ENCODE peak calls at places on chromosomes 7 and 10, in seven cellular contexts. S is breast epithelium, Y is small intestine, Z is heart left ventricle, G is GM23248, C is gastrocnemius medialis, A is spleen. E is an unnamed sample.
A peak's percentile ranks its signal among the peaks of the same experiment; 100 is the strongest.

GRCh38 chr7:91198371-91198770 is 65.9 kb upstream of the FZD1 start:
- DNase-seq in S (no peak), Y (no peak), Z (no peak), G (peak; percentile 44), C (no peak), A (no peak), E (no peak)

GRCh38 chr7:48964074-48964473 is 39.7 kb downstream of the CDC14C start:
- DNase-seq in S (no peak), Y (no peak), Z (no peak), G (no peak), C (no peak), A (no peak), E (no peak)

GRCh38 chr7:88293866-88294265 is 12.8 kb downstream of the STEAP4 start:
- DNase-seq in S (no peak), Y (no peak), Z (no peak), G (no peak), C (no peak), A (no peak), E (no peak)

GRCh38 chr7:78734626-78735025 is 718.8 kb downstream of the MAGI2 start:
- DNase-seq in S (no peak), Y (no peak), Z (no peak), G (no peak), C (no peak), A (no peak), E (no peak)

GRCh38 chr7:115869225-115869624 is 161.3 kb downstream of the TFEC start:
- DNase-seq in S (no peak), Y (no peak), Z (no peak), G (peak; percentile 20), C (no peak), A (no peak), E (no peak)

GRCh38 chr10:86937502-86938154 is 19.8 kb downstream of the MMRN2 start:
- DNase-seq in S (peak; percentile 16), Y (no peak), Z (no peak), G (no peak), C (no peak), A (no peak), E (no peak)

GRCh38 chr10:76558586-76558985 is 1079.0 kb downstream of the KCNMA1 start:
- DNase-seq in S (no peak), Y (no peak), Z (no peak), G (peak; percentile 75), C (no peak), A (no peak), E (no peak)

GRCh38 chr7:77727936-77728701 is 31.9 kb downstream of the RSBN1L start:
- DNase-seq in S (no peak), Y (no peak), Z (no peak), G (peak; percentile 67), C (no peak), A (no peak), E (no peak)

GRCh38 chr7:80740778-80741545 is 102.5 kb downstream of the CD36 start:
- DNase-seq in S (no peak), Y (no peak), Z (no peak), G (peak; percentile 77), C (no peak), A (no peak), E (no peak)

GRCh38 chr10:60917331-60918280 is 26.4 kb downstream of the RHOBTB1 start:
- DNase-seq in S (no peak), Y (no peak), Z (no peak), G (peak; percentile 17), C (no peak), A (no peak), E (no peak)

GRCh38 chr10:89171263-89171872 is 35.7 kb downstream of the CH25H start:
- DNase-seq in S (no peak), Y (no peak), Z (no peak), G (peak; percentile 49), C (no peak), A (no peak), E (no peak)

DNA sequence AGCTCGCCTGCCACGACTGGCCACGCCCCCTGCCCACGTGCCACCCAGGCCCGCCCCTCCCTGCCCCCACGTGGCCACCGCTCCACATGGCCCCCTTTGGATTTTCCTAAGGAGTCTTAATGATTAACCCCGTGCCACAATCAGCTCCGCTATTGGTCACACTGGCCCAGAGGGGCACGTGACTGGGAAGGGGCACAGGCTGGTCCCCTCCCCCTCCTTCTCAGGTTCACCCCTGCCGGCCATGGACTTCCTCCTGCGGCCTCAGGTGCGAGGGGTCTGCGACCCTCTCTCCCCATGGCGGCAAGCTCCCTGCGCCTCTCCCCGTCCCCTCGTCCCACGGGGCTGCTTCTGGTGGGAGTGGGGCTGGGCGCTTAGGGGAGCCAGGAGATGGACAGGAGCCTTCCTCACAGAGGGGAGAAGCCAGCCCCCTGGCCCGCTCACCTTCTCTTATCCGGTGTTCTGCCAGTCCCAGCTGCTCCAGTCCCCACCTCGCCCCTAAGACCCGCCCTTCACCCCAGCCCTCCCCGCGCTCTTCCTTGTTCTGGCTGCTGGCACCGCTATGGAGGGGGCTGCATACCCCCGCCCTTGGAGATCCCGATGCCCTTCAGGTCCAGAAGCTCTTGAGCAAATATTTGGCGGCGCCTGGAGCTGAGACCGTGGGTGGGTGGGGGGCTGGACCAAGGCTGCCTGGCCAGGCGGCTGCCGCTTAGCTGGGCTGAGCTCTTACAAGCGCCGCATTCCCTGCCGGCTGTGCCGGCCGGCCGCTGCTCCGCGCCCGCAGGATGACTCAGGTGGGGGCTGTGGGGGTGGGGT is 3.2 kb downstream of the SLC4A2 start:
- DNase-seq in S (no peak), Y (peak; percentile 95), Z (peak; percentile 69), G (peak; percentile 92), C (no peak), A (no peak), E (no peak)
- H3K4me3 ChIP-seq in S (peak overlapping the region; percentile 64), Y (peak overlapping the region; percentile 72), Z (no peak overlapping the region), G (peak overlapping the region; percentile 56), C (peak overlapping the region; percentile 35), A (no peak overlapping the region), E (no peak overlapping the region)

GRCh38 chr10:5013385-5013784 is 9.7 kb upstream of the AKR1C2 start:
- DNase-seq in S (no peak), Y (no peak), Z (no peak), G (no peak), C (no peak), A (no peak), E (no peak)
- H3K27ac ChIP-seq in S (no peak overlapping the region), Y (no peak overlapping the region), Z (no peak overlapping the region), G (no peak overlapping the region), C (no peak overlapping the region), A (no peak overlapping the region), E (no peak overlapping the region)

GRCh38 chr10:102281103-102281502 is 35.8 kb downstream of the GBF1 start:
- DNase-seq in S (no peak), Y (no peak), Z (no peak), G (peak; percentile 16), C (no peak), A (no peak), E (no peak)

GRCh38 chr10:102275343-102275742 is 30.0 kb downstream of the GBF1 start:
- DNase-seq in S (no peak), Y (no peak), Z (no peak), G (no peak), C (no peak), A (no peak), E (no peak)

GRCh38 chr10:102280397-102281015 is 35.2 kb downstream of the GBF1 start:
- DNase-seq in S (no peak), Y (no peak), Z (peak; percentile 63), G (peak; percentile 15), C (peak; percentile 92), A (no peak), E (no peak)

GRCh38 chr10:102283488-102283887 is 38.2 kb downstream of the GBF1 start:
- DNase-seq in S (no peak), Y (no peak), Z (no peak), G (no peak), C (no peak), A (no peak), E (no peak)

GRCh38 chr10:102279104-102279503 is 33.8 kb downstream of the GBF1 start:
- DNase-seq in S (no peak), Y (no peak), Z (no peak), G (no peak), C (no peak), A (no peak), E (no peak)
- H3K36me3 ChIP-seq in S (no peaks in the 10 kb centered on the region), Y (peaks cover 3% of the 10 kb centered on the region), Z (peaks cover 5% of the 10 kb centered on the region), G (peaks cover 9% of the 10 kb centered on the region), C (no peaks in the 10 kb centered on the region), A (peaks cover 22% of the 10 kb centered on the region), E (no peaks in the 10 kb centered on the region)

DNA sequence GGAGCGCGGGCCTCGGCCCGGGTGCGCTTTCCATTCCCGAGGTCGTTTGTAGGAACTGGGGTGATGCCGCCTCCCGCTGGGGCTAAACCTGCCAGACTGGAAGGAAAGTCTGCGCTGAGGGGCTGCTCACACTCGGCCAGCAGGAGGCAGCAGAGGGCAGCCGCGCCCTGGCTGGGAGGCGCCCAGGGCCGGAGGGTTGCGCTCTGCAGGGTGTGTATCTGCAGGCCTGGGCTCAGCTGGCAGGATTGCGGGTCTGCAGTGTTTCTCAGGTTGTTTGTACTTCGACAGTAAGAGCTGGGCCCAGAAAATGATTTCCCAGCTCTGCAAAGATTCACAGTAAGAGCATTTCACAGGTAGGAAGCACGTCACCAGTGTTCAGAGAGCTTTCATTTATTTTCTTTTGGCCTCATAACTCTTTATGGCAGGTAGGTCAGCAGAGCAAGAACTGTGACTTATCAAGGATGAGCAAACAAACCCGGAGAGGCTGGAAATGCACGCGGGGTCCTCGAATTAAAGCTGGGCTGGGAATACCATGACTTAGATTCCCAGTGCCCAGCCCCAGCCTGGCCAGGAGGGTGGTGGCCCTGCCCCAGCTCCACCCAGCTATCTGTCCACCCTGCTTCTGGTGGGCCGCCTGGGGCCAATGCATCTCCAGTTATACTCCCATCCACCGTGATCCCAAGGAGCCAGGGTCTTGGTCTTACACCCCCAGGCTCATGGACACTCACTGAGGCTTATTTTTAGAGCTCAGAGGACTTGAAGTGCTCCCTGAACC is 15.2 kb upstream of the PPP2R2D start:
- DNase-seq in S (no peak), Y (peak; percentile 75), Z (peak; percentile 73), G (peak; percentile 72), C (peak; percentile 58), A (peak; percentile 94), E (peak; percentile 81)
- H3K4me3 ChIP-seq in S (no peak overlapping the region), Y (no peak overlapping the region), Z (no peak overlapping the region), G (no peak overlapping the region), C (no peak overlapping the region), A (no peak overlapping the region), E (no peak overlapping the region)

DNA sequence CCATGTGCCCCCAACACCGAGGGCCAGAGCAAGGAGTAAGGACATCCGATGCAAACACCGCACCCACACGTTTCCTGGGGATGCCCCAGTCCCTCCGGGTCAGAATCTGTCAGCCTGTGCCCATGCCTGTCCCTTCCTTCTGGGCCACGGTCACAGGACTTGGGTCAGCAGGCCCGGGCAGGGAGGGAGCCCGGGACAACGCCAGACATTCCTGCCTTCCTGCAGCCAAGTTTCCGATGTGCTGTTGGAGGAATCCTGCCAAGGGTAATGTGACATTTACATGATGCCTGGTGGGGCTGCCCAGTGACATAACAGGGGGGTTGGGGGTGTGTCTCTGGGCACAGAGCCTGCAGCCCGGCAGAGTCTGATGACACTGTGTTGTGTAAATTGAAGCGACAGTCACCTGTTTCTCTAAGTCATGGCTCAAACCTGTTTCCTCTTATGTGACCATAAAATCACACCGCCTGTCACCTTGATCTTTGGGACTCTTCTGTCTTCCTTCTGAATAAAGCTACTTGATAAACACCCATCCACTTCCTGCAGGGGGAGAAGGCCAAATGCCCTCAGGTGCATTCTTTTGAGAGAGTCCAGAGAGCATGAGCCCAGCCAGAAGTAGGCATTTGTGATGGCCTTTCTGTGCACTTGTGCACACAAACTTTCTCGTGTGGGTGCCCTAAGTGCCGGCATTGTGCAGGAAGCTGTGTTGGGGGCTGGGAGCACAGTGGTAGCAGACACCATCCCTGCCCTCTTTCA is 175.3 kb upstream of the RHEB start:
- DNase-seq in S (peak; percentile 91), Y (peak; percentile 93), Z (peak; percentile 88), G (peak; percentile 20), C (peak; percentile 98), A (peak; percentile 84), E (peak; percentile 73)
- H3K27ac ChIP-seq in S (peak overlapping the region; percentile 85), Y (peak overlapping the region; percentile 84), Z (peak overlapping the region; percentile 84), G (no peak overlapping the region), C (peak overlapping the region; percentile 91), A (no peak overlapping the region), E (no peak overlapping the region)

E was measured in aorta.